ENCODE peak calls at places on chromosomes 2 and 18, in six cellular contexts. Y is GOT3, J is iris pigment epithelial cell, W is HT1080, E is MG63, C is tibial artery. L is an unnamed sample.

GRCh38 chr2:112916145-112916571 is 5.2 kb downstream of the IL37 start:
- DNase-seq in Y (no peak), J (no peak), W (no peak), E (no peak), C (no peak), L (no peak)

GRCh38 chr2:39050109-39050508 is 70.7 kb downstream of the SOS1 start:
- DNase-seq in Y (no peak), J (peak), W (peak), E (no peak), C (no peak), L (no peak)

GRCh38 chr2:225670111-225670974 is 270.8 kb downstream of the NYAP2 start:
- DNase-seq in Y (no peak), J (peak), W (peak), E (no peak), C (no peak), L (no peak)

GRCh38 chr2:241574911-241575623 is 16.5 kb downstream of the BOK start:
- DNase-seq in Y (no peak), J (no peak), W (no peak), E (no peak), C (no peak), L (no peak)

GRCh38 chr18:37309059-37309458 is 256.5 kb downstream of the CELF4 start:
- DNase-seq in Y (no peak), J (no peak), W (no peak), E (no peak), C (no peak), L (no peak)

GRCh38 chr2:205763708-205764501 is 81.6 kb downstream of the NRP2 start:
- DNase-seq in Y (no peak), J (peak), W (peak), E (no peak), C (no peak), L (peak)

GRCh38 chr2:162537651-162538050 is 193.7 kb downstream of the GCA start:
- DNase-seq in Y (no peak), J (peak), W (peak), E (no peak), C (no peak), L (no peak)

GRCh38 chr18:75454022-75454795 is 26.7 kb upstream of the SMIM21 start:
- DNase-seq in Y (no peak), J (no peak), W (no peak), E (no peak), C (no peak), L (no peak)

GRCh38 chr2:108554530-108554929 is 20.3 kb downstream of the LIMS1 start:
- DNase-seq in Y (no peak), J (no peak), W (no peak), E (no peak), C (no peak), L (no peak)

L was measured in coronary artery.